ENCODE peak calls at places on chromosomes 2 and 18, in seven cellular contexts. F, W, S, A, R, H and G are unnamed samples.
A peak's percentile ranks its signal among the peaks of the same experiment; 100 is the strongest.

GRCh38 chr2:42958036-42958370 is 165.6 kb upstream of the HAAO start:
- DNase-seq in A (no peak), H (no peak), W (no peak), F (no peak), S (no peak), R (no peak), G (no peak)

GRCh38 chr2:237240252-237240651 is 154.6 kb downstream of the COPS8 start:
- DNase-seq in W (no peak), R (no peak), A (no peak), S (no peak), F (no peak), H (no peak), G (no peak)

GRCh38 chr2:223055836-223056235 is 3.8 kb downstream of the KCNE4 start:
- DNase-seq in F (no peak), A (peak; percentile 70), H (no peak), W (no peak), S (no peak), R (peak; percentile 40), G (no peak)

GRCh38 chr2:148554459-148555247 is 89.9 kb upstream of the EPC2 start:
- DNase-seq in H (peak; percentile 80), A (no peak), W (no peak), F (no peak), R (peak; percentile 61), S (no peak), G (peak; percentile 45)

GRCh38 chr2:138403431-138403927 is 98.1 kb upstream of the SPOPL start:
- DNase-seq in R (no peak), H (no peak), S (no peak), A (no peak), F (no peak), W (no peak), G (no peak)

GRCh38 chr2:11716689-11717321 is 29.6 kb upstream of the LPIN1 start:
- DNase-seq in S (no peak), R (peak; percentile 44), A (no peak), F (peak; percentile 22), H (no peak), W (peak; percentile 84), G (no peak)

GRCh38 chr2:74417763-74418162 is 3.7 kb downstream of the C2orf81 start:
- DNase-seq in W (no peak), F (no peak), A (no peak), S (no peak), H (no peak), R (no peak), G (no peak)

GRCh38 chr2:130768191-130768855 is 13.0 kb downstream of the AMER3 start:
- DNase-seq in S (no peak), H (peak; percentile 37), R (no peak), A (no peak), F (no peak), W (no peak), G (no peak)

GRCh38 chr18:13570856-13571495 is 155.4 kb downstream of the FAM210A start:
- DNase-seq in H (no peak), R (no peak), F (no peak), W (no peak), S (no peak), A (no peak), G (no peak)

GRCh38 chr2:160405077-160405865 is 88.3 kb downstream of the RBMS1 start:
- DNase-seq in A (no peak), R (no peak), S (no peak), H (peak; percentile 69), W (no peak), F (no peak), G (peak; percentile 72)

GRCh38 chr18:67425724-67426123 is 90.8 kb downstream of the DSEL start:
- DNase-seq in W (peak; percentile 86), A (no peak), F (no peak), S (no peak), R (peak; percentile 81), H (no peak), G (no peak)

GRCh38 chr2:17043173-17043572 is 377.5 kb upstream of the CYRIA start:
- DNase-seq in H (no peak), A (no peak), F (no peak), R (peak; percentile 1), S (no peak), W (peak; percentile 1), G (no peak)

DNA sequence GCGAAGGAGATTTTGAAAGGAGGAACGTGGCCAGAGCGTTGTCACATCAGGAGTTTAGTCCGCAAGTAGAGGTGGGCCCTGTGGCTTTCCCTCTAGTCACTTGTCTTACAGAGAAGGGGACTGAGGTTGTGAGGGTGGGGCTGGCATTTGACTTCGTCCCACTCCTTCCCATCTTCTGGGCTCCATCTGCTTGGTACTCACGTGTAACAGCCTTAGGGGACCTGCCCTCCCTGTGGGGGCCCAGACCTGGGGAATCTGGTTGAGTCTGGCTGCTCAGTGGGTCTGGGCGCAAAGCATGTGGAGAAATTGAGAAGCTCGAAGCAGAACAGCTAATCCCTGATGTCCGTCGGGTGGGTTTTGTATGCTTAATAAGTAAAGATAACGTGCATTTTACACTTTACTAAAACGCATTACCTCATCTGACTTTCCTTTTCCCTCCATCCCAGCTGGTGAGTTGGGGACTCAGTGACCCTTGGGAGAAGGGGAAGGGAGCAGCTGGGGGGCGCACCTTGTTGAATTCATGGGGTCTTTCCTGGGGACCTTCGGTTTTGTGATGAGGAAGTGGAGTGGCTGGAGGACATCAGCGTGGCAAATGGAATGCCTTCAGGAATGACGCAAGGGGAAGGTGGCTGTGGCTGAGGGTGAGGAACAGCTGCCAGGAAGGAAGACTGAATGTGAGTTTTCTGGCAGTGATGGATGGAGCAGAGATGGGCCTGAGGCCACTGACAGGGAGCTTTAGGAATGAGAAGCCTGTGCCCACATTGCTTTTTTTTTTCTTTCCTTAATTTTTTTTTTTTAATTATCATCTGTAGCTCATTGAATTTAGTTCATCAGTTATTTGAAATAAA is 44.8 kb downstream of the ASAP2 start:
- DNase-seq in H (no peak), S (no peak), A (no peak), F (no peak), R (peak; percentile 82), W (peak; percentile 80), G (no peak)
- H3K4me3 ChIP-seq in H (no peak overlapping the region), S (no peak overlapping the region), A (no peak overlapping the region), F (no peak overlapping the region), R (no peak overlapping the region), W (no peak overlapping the region), G (no peak overlapping the region)

GRCh38 chr18:75454022-75454795 is 26.7 kb upstream of the SMIM21 start:
- DNase-seq in A (no peak), R (no peak), H (no peak), S (no peak), F (no peak), W (no peak), G (no peak)

GRCh38 chr18:75455249-75456183 is 28.0 kb upstream of the SMIM21 start:
- DNase-seq in R (peak; percentile 27), S (no peak), F (no peak), W (peak; percentile 23), H (peak; percentile 57), A (no peak), G (no peak)

GRCh38 chr18:75456277-75456676 is 28.8 kb upstream of the SMIM21 start:
- DNase-seq in W (no peak), S (no peak), H (peak; percentile 30), R (peak; percentile 5), F (no peak), A (no peak), G (no peak)
- H3K4me3 ChIP-seq in W (peak overlapping the region; percentile 44), S (peak overlapping the region; percentile 39), H (peak overlapping the region; percentile 62), R (no peak overlapping the region), F (no peak overlapping the region), A (peak overlapping the region; percentile 66), G (no peak overlapping the region)

GRCh38 chr2:49834433-49834832 is 680.1 kb upstream of the FSHR start:
- DNase-seq in A (no peak), F (no peak), H (no peak), W (no peak), S (no peak), R (no peak), G (no peak)

GRCh38 chr2:49836017-49836416 is 681.7 kb upstream of the FSHR start:
- DNase-seq in A (no peak), W (no peak), H (no peak), F (no peak), S (no peak), R (no peak), G (no peak)

GRCh38 chr2:49827366-49827765 is 673.1 kb upstream of the FSHR start:
- DNase-seq in H (peak; percentile 43), W (no peak), F (no peak), A (no peak), R (no peak), S (no peak), G (no peak)

GRCh38 chr2:49832555-49832954 is 678.2 kb upstream of the FSHR start:
- DNase-seq in F (no peak), W (no peak), A (no peak), H (no peak), R (no peak), S (no peak), G (no peak)

GRCh38 chr2:49831698-49832367 is 677.5 kb upstream of the FSHR start:
- DNase-seq in R (peak; percentile 27), S (no peak), H (no peak), A (no peak), F (no peak), W (no peak), G (no peak)
- H3K4me3 ChIP-seq in R (no peak overlapping the region), S (no peak overlapping the region), H (no peak overlapping the region), A (no peak overlapping the region), F (no peak overlapping the region), W (no peak overlapping the region), G (no peak overlapping the region)

GRCh38 chr18:4589056-4589800 is 134.1 kb upstream of the DLGAP1 start:
- DNase-seq in R (no peak), H (no peak), W (no peak), F (no peak), S (no peak), A (no peak), G (no peak)

GRCh38 chr18:4582677-4583076 is 127.6 kb upstream of the DLGAP1 start:
- DNase-seq in R (no peak), S (no peak), F (no peak), H (no peak), W (no peak), A (no peak), G (no peak)

GRCh38 chr18:4581966-4582365 is 126.9 kb upstream of the DLGAP1 start:
- DNase-seq in S (no peak), R (no peak), H (peak; percentile 39), A (no peak), F (no peak), W (no peak), G (no peak)

DNA sequence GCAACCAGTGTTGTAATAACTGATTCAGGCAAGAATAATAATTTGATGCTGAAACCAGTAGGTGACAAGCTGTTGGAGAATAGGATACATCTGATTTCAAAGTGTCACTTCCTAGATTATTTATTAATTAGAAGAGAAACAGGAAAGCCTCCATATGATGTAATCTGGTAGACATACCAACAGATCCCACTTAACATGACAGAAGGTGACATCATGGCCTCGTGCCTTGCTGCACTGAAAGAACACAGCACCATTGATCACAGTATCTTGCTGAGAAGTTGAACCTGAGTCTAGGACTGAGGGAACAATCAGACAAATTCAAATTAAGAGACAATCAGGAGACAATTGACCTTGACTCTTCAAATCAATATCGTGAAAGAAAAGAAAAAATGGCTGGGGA is 131.6 kb upstream of the DLGAP1 start:
- DNase-seq in W (no peak), S (no peak), H (no peak), A (no peak), R (no peak), F (no peak), G (no peak)
- H3K4me3 ChIP-seq in W (no peak overlapping the region), S (no peak overlapping the region), H (no peak overlapping the region), A (no peak overlapping the region), R (no peak overlapping the region), F (no peak overlapping the region), G (no peak overlapping the region)